ENCODE peak calls at places on chromosomes 13 and 19, in six cellular contexts. J is midbrain; A is stimulated activated CD8-positive, alpha-beta memory T cell treated with anti-CD3 and anti-CD28 coated beads, Interleukin-15, amount 100 ng/mL, for 4 hours; D is stimulated activated CD4-positive, alpha-beta T cell treated with anti-CD3 and anti-CD28 coated beads, Interleukin-2, amount 100 ng/mL, for 4 hours; Q is putamen; F is RCC 7860. S is an unnamed sample.

GRCh38 chr13:71149498-71150363 is 717.3 kb downstream of the DACH1 start:
- DNase-seq in J (no peak), A (no peak), D (no peak), Q (no peak), F (no peak), S (no peak)

GRCh38 chr13:21749410-21749809 is 78.5 kb downstream of the FGF9 start:
- DNase-seq in J (no peak), A (no peak), D (no peak), Q (no peak), F (peak), S (no peak)

GRCh38 chr19:28940751-28941500 is 272.0 kb downstream of the UQCRFS1 start:
- DNase-seq in J (no peak), A (no peak), D (no peak), Q (no peak), F (peak), S (no peak)

GRCh38 chr19:29618871-29619270 is 12.8 kb downstream of the POP4 start:
- DNase-seq in J (no peak), A (no peak), D (no peak), Q (no peak), F (no peak), S (no peak)

GRCh38 chr13:82565191-82565590 is 1317.1 kb downstream of the SLITRK1 start:
- DNase-seq in J (no peak), A (no peak), D (no peak), Q (no peak), F (no peak), S (no peak)

GRCh38 chr13:79190932-79191331 is 215.1 kb downstream of the RBM26 start:
- DNase-seq in J (no peak), A (no peak), D (no peak), Q (no peak), F (no peak), S (no peak)

GRCh38 chr13:80338781-80339577 is 1.9 kb downstream of the SPRY2 start:
- DNase-seq in J (peak), A (no peak), D (no peak), Q (peak), F (peak), S (no peak)

GRCh38 chr19:46480409-46480808 is 9.0 kb upstream of the PNMA8A start:
- DNase-seq in J (no peak), A (no peak), D (no peak), Q (no peak), F (no peak), S (no peak)

GRCh38 chr19:12289790-12290065 is 5.0 kb downstream of the ZNF44 start:
- DNase-seq in J (no peak), A (no peak), D (no peak), Q (no peak), F (no peak), S (no peak)

GRCh38 chr19:52691737-52692136 is 43.1 kb downstream of the ZNF611 start:
- DNase-seq in J (no peak), A (no peak), D (no peak), Q (no peak), F (no peak), S (no peak)

GRCh38 chr13:26971990-26972888 is 199.4 kb downstream of the USP12 start:
- DNase-seq in J (no peak), A (no peak), D (no peak), Q (no peak), F (peak), S (no peak)

GRCh38 chr19:53102701-53103140 is 501 bp downstream of the ZNF160 start:
- DNase-seq in J (no peak), A (no peak), D (peak), Q (no peak), F (no peak), S (peak)

GRCh38 chr13:93859666-93860065 is 619.8 kb downstream of the DCT start:
- DNase-seq in J (no peak), A (no peak), D (no peak), Q (no peak), F (peak), S (no peak)

GRCh38 chr19:55080915-55081772 is 5.5 kb downstream of the EPS8L1 start:
- DNase-seq in J (no peak), A (peak), D (peak), Q (no peak), F (no peak), S (peak)